ENCODE peak calls at places on chromosomes 5 and 9, in nine cellular contexts. One of them, this sample, is unnamed.

GRCh38 chr9:115237383-115238087 is 119.6 kb upstream of the TNC start:
- DNase-seq in brain microvascular endothelial cell: no peak
- DNase-seq in body of pancreas: no peak
- DNase-seq in RCC 7860: no peak
- DNase-seq in adipocyte: peak
- DNase-seq in neuronal stem cell: no peak
- DNase-seq in non-pigmented ciliary epithelial cell: no peak
- DNase-seq in NCI-H1105: no peak
- DNase-seq in fibroblast of villous mesenchyme: no peak
- DNase-seq in this sample: peak

GRCh38 chr9:99753436-99753835 is 68.2 kb upstream of the NR4A3 start:
- DNase-seq in neuronal stem cell: no peak
- DNase-seq in body of pancreas: no peak
- DNase-seq in brain microvascular endothelial cell: no peak
- DNase-seq in fibroblast of villous mesenchyme: no peak
- DNase-seq in NCI-H1105: no peak
- DNase-seq in adipocyte: no peak
- DNase-seq in non-pigmented ciliary epithelial cell: no peak
- DNase-seq in RCC 7860: peak
- DNase-seq in this sample: no peak

GRCh38 chr9:129414377-129415021 is 206.4 kb downstream of the C9orf50 start:
- DNase-seq in neuronal stem cell: peak
- DNase-seq in body of pancreas: no peak
- DNase-seq in fibroblast of villous mesenchyme: peak
- DNase-seq in NCI-H1105: no peak
- DNase-seq in adipocyte: peak
- DNase-seq in RCC 7860: peak
- DNase-seq in brain microvascular endothelial cell: peak
- DNase-seq in non-pigmented ciliary epithelial cell: peak
- DNase-seq in this sample: no peak

GRCh38 chr9:93898502-93899426 is 56.4 kb downstream of the BARX1 start:
- DNase-seq in RCC 7860: no peak
- DNase-seq in fibroblast of villous mesenchyme: no peak
- DNase-seq in NCI-H1105: no peak
- DNase-seq in non-pigmented ciliary epithelial cell: no peak
- DNase-seq in adipocyte: no peak
- DNase-seq in body of pancreas: no peak
- DNase-seq in neuronal stem cell: no peak
- DNase-seq in brain microvascular endothelial cell: no peak
- DNase-seq in this sample: no peak

GRCh38 chr5:173868096-173868879 is 19.9 kb upstream of the CPEB4 start:
- DNase-seq in neuronal stem cell: no peak
- DNase-seq in adipocyte: no peak
- DNase-seq in fibroblast of villous mesenchyme: peak
- DNase-seq in brain microvascular endothelial cell: peak
- DNase-seq in NCI-H1105: no peak
- DNase-seq in RCC 7860: peak
- DNase-seq in body of pancreas: no peak
- DNase-seq in non-pigmented ciliary epithelial cell: no peak
- DNase-seq in this sample: no peak

GRCh38 chr5:123951204-123951977 is 439.4 kb downstream of the CSNK1G3 start:
- DNase-seq in RCC 7860: peak
- DNase-seq in neuronal stem cell: no peak
- DNase-seq in body of pancreas: peak
- DNase-seq in adipocyte: peak
- DNase-seq in NCI-H1105: no peak
- DNase-seq in brain microvascular endothelial cell: peak
- DNase-seq in non-pigmented ciliary epithelial cell: peak
- DNase-seq in fibroblast of villous mesenchyme: peak
- DNase-seq in this sample: peak

GRCh38 chr5:81787843-81788242 is 36.9 kb upstream of the SSBP2 start:
- DNase-seq in neuronal stem cell: peak
- DNase-seq in RCC 7860: no peak
- DNase-seq in fibroblast of villous mesenchyme: peak
- DNase-seq in NCI-H1105: peak
- DNase-seq in brain microvascular endothelial cell: peak
- DNase-seq in body of pancreas: peak
- DNase-seq in adipocyte: peak
- DNase-seq in non-pigmented ciliary epithelial cell: no peak
- DNase-seq in this sample: peak

GRCh38 chr5:154411338-154411737 is 34.5 kb upstream of the SAP30L start:
- DNase-seq in fibroblast of villous mesenchyme: no peak
- DNase-seq in adipocyte: no peak
- DNase-seq in neuronal stem cell: no peak
- DNase-seq in NCI-H1105: no peak
- DNase-seq in body of pancreas: no peak
- DNase-seq in brain microvascular endothelial cell: no peak
- DNase-seq in non-pigmented ciliary epithelial cell: no peak
- DNase-seq in RCC 7860: no peak
- DNase-seq in this sample: no peak

GRCh38 chr9:70949239-70949638 is 172.2 kb downstream of the TRPM3 start:
- DNase-seq in NCI-H1105: no peak
- DNase-seq in adipocyte: no peak
- DNase-seq in fibroblast of villous mesenchyme: no peak
- DNase-seq in brain microvascular endothelial cell: no peak
- DNase-seq in RCC 7860: no peak
- DNase-seq in non-pigmented ciliary epithelial cell: no peak
- DNase-seq in body of pancreas: no peak
- DNase-seq in neuronal stem cell: no peak
- DNase-seq in this sample: no peak

GRCh38 chr9:71758277-71758676 is 10.0 kb downstream of the CEMIP2 start:
- DNase-seq in non-pigmented ciliary epithelial cell: no peak
- DNase-seq in neuronal stem cell: no peak
- DNase-seq in fibroblast of villous mesenchyme: no peak
- DNase-seq in adipocyte: no peak
- DNase-seq in brain microvascular endothelial cell: no peak
- DNase-seq in NCI-H1105: no peak
- DNase-seq in body of pancreas: peak
- DNase-seq in RCC 7860: no peak
- DNase-seq in this sample: no peak

GRCh38 chr9:95037789-95038521 is 279.6 kb downstream of the FANCC start:
- DNase-seq in adipocyte: no peak
- DNase-seq in NCI-H1105: no peak
- DNase-seq in body of pancreas: no peak
- DNase-seq in fibroblast of villous mesenchyme: no peak
- DNase-seq in brain microvascular endothelial cell: no peak
- DNase-seq in neuronal stem cell: no peak
- DNase-seq in non-pigmented ciliary epithelial cell: no peak
- DNase-seq in RCC 7860: no peak
- DNase-seq in this sample: no peak

GRCh38 chr5:6195711-6196358 is 182.5 kb downstream of the MED10 start:
- DNase-seq in NCI-H1105: no peak
- DNase-seq in neuronal stem cell: no peak
- DNase-seq in RCC 7860: no peak
- DNase-seq in adipocyte: no peak
- DNase-seq in brain microvascular endothelial cell: no peak
- DNase-seq in body of pancreas: no peak
- DNase-seq in non-pigmented ciliary epithelial cell: no peak
- DNase-seq in fibroblast of villous mesenchyme: no peak
- DNase-seq in this sample: no peak

GRCh38 chr5:25028994-25029393 is 384.2 kb upstream of the CDH10 start:
- DNase-seq in NCI-H1105: peak
- DNase-seq in neuronal stem cell: no peak
- DNase-seq in RCC 7860: no peak
- DNase-seq in fibroblast of villous mesenchyme: no peak
- DNase-seq in non-pigmented ciliary epithelial cell: no peak
- DNase-seq in brain microvascular endothelial cell: no peak
- DNase-seq in body of pancreas: peak
- DNase-seq in adipocyte: no peak
- DNase-seq in this sample: no peak

GRCh38 chr5:16931334-16932110 is 4.6 kb downstream of the MYO10 start:
- DNase-seq in NCI-H1105: no peak
- DNase-seq in RCC 7860: no peak
- DNase-seq in brain microvascular endothelial cell: no peak
- DNase-seq in adipocyte: no peak
- DNase-seq in fibroblast of villous mesenchyme: no peak
- DNase-seq in body of pancreas: peak
- DNase-seq in non-pigmented ciliary epithelial cell: no peak
- DNase-seq in neuronal stem cell: no peak
- DNase-seq in this sample: no peak

GRCh38 chr5:53568868-53569267 is 8.4 kb downstream of the NDUFS4 start:
- DNase-seq in non-pigmented ciliary epithelial cell: no peak
- DNase-seq in adipocyte: peak
- DNase-seq in NCI-H1105: no peak
- DNase-seq in body of pancreas: no peak
- DNase-seq in RCC 7860: no peak
- DNase-seq in brain microvascular endothelial cell: no peak
- DNase-seq in fibroblast of villous mesenchyme: peak
- DNase-seq in neuronal stem cell: no peak
- DNase-seq in this sample: peak

GRCh38 chr9:99093492-99093791 is 11.5 kb upstream of the TGFBR1 start:
- DNase-seq in body of pancreas: no peak
- DNase-seq in NCI-H1105: no peak
- DNase-seq in fibroblast of villous mesenchyme: no peak
- DNase-seq in RCC 7860: no peak
- DNase-seq in non-pigmented ciliary epithelial cell: no peak
- DNase-seq in adipocyte: no peak
- DNase-seq in brain microvascular endothelial cell: no peak
- DNase-seq in neuronal stem cell: no peak
- DNase-seq in this sample: no peak